ENCODE peak calls at places on chromosomes 4 and X, in five cellular contexts. S is type B pancreatic cell, Y is fibroblast of pulmonary artery, F is GM12865, D is LNCaP clone FGC. A is an unnamed sample.

GRCh38 chrX:53354669-53355068 is 67.8 kb downstream of the SMC1A start:
- DNase-seq in S (no peak), Y (peak), F (no peak), D (no peak), A (no peak)

GRCh38 chr4:154073107-154073817 is 284.4 kb upstream of the SFRP2 start:
- DNase-seq in S (no peak), Y (peak), F (peak), D (no peak), A (peak)

GRCh38 chr4:16262188-16262587 is 35.9 kb upstream of the TAPT1 start:
- DNase-seq in S (no peak), Y (no peak), F (peak), D (no peak), A (no peak)

GRCh38 chr4:45475490-45475889 is 648.4 kb downstream of the GABRG1 start:
- DNase-seq in S (no peak), Y (no peak), F (no peak), D (no peak), A (no peak)

GRCh38 chrX:68822641-68823410 is 6.0 kb upstream of the EFNB1 start:
- DNase-seq in S (no peak), Y (peak), F (peak), D (no peak), A (no peak)

GRCh38 chrX:1558761-1559468 is 21.9 kb upstream of the P2RY8 start:
- DNase-seq in S (peak), Y (peak), F (no peak), D (no peak), A (no peak)

GRCh38 chr4:118740869-118741268 is 55.7 kb downstream of the METTL14 start:
- DNase-seq in S (no peak), Y (peak), F (no peak), D (no peak), A (no peak)

GRCh38 chrX:107721318-107721717 is 54.3 kb downstream of the TSC22D3 start:
- DNase-seq in S (no peak), Y (no peak), F (no peak), D (no peak), A (no peak)

GRCh38 chrX:146224442-146224841 is 406.8 kb downstream of the SLITRK2 start:
- DNase-seq in S (no peak), Y (no peak), F (no peak), D (no peak), A (no peak)

GRCh38 chr4:8376361-8377102 is 64.0 kb downstream of the ACOX3 start:
- DNase-seq in S (no peak), Y (peak), F (no peak), D (no peak), A (no peak)

GRCh38 chrX:20507901-20508620 is 241.4 kb upstream of the RPS6KA3 start:
- DNase-seq in S (no peak), Y (no peak), F (no peak), D (no peak), A (no peak)

GRCh38 chrX:134801267-134801666 is 143.0 kb upstream of the PLAC1 start:
- DNase-seq in S (no peak), Y (no peak), F (no peak), D (no peak), A (no peak)

GRCh38 chrX:18206657-18207056 is 14.0 kb downstream of the BEND2 start:
- DNase-seq in S (no peak), Y (no peak), F (no peak), D (no peak), A (no peak)

GRCh38 chr4:11603594-11604194 is 175.0 kb upstream of the HS3ST1 start:
- DNase-seq in S (no peak), Y (no peak), F (no peak), D (no peak), A (no peak)

GRCh38 chr4:102725229-102725628 is 35.5 kb downstream of the MANBA start:
- DNase-seq in S (no peak), Y (no peak), F (no peak), D (no peak), A (no peak)

GRCh38 chrX:10794203-10794630 is 173.8 kb upstream of the MID1 start:
- DNase-seq in S (no peak), Y (no peak), F (no peak), D (no peak), A (no peak)

GRCh38 chrX:20974326-20974725 is 399.9 kb upstream of the CNKSR2 start:
- DNase-seq in S (no peak), Y (peak), F (no peak), D (no peak), A (no peak)

GRCh38 chr4:111761531-111761930 is 383.7 kb upstream of the FAM241A start:
- DNase-seq in S (no peak), Y (no peak), F (no peak), D (no peak), A (no peak)

GRCh38 chrX:154600962-154601374 is 16.0 kb downstream of the CTAG1A start:
- DNase-seq in S (peak), Y (no peak), F (no peak), D (no peak), A (no peak)

GRCh38 chr4:94412019-94413017 is 39.4 kb upstream of the PDLIM5 start:
- DNase-seq in S (no peak), Y (peak), F (no peak), D (no peak), A (peak)

GRCh38 chr4:163902417-163902816 is 407.9 kb downstream of the TMA16 start:
- DNase-seq in S (no peak), Y (no peak), F (no peak), D (no peak), A (no peak)

GRCh38 chrX:16559206-16559619 is 90.7 kb upstream of the S100G start:
- DNase-seq in S (no peak), Y (no peak), F (no peak), D (no peak), A (peak)

GRCh38 chr4:26238426-26238781 is 82.4 kb upstream of the RBPJ start:
- DNase-seq in S (no peak), Y (no peak), F (no peak), D (no peak), A (no peak)

GRCh38 chr4:154164931-154165839 is 326.4 kb downstream of the DCHS2 start:
- DNase-seq in S (no peak), Y (peak), F (peak), D (no peak), A (peak)

GRCh38 chr4:71186566-71187398 is 152.0 kb upstream of the SLC4A4 start:
- DNase-seq in S (peak), Y (no peak), F (no peak), D (no peak), A (no peak)

GRCh38 chr4:170497105-170497504 is 407.3 kb upstream of the AADAT start:
- DNase-seq in S (no peak), Y (no peak), F (peak), D (no peak), A (no peak)

GRCh38 chr4:119105605-119106004 is 30.0 kb upstream of the MYOZ2 start:
- DNase-seq in S (no peak), Y (peak), F (no peak), D (no peak), A (no peak)

GRCh38 chrX:45807572-45808425 is 607.1 kb upstream of the DIPK2B start:
- DNase-seq in S (no peak), Y (peak), F (no peak), D (no peak), A (peak)

GRCh38 chrX:9911479-9911878 is 55.7 kb upstream of the CLDN34 start:
- DNase-seq in S (no peak), Y (peak), F (no peak), D (no peak), A (no peak)

DNA sequence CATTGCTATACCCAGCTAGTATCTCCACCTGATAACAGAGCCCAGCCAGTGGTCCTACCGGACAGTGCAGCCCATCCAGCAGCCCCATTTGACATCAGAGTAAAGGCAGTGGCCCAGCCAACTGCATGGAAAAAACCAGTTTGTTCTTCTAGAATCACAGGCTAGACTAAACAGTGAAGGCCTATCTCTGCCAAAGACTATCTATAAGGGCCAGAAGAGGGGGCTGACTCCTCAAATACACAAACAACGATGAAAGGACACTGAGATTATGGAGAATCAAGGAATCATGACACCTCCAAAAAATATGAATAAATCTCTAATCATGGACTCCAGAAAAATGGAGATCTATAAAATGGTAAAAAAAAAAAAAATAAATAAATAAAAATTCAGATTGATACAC is 546.4 kb upstream of the HTR2C start:
- DNase-seq in S (no peak), Y (no peak), F (no peak), D (no peak), A (no peak)
- TF ChIP-seq CTCF in S (no peak), Y (no peak), F (no peak), D (no peak), A (no peak)

GRCh38 chrX:149903889-149904748 is 23.1 kb downstream of the MAGEA8 start:
- DNase-seq in S (no peak), Y (peak), F (peak), D (no peak), A (no peak)
- TF ChIP-seq CTCF in S (peak), Y (peak), F (no peak), D (no peak), A (peak)

GRCh38 chrX:111102636-111103035 is 6.6 kb downstream of the PAK3 start:
- DNase-seq in S (no peak), Y (no peak), F (no peak), D (no peak), A (no peak)

GRCh38 chrX:111103246-111103645 is 7.3 kb downstream of the PAK3 start:
- DNase-seq in S (no peak), Y (no peak), F (no peak), D (no peak), A (no peak)

GRCh38 chrX:111101580-111101979 is 5.6 kb downstream of the PAK3 start:
- DNase-seq in S (no peak), Y (no peak), F (no peak), D (no peak), A (no peak)

GRCh38 chrX:111098874-111099273 is 2.9 kb downstream of the PAK3 start:
- DNase-seq in S (no peak), Y (peak), F (peak), D (no peak), A (no peak)

GRCh38 chrX:111100191-111100590 is 4.2 kb downstream of the PAK3 start:
- DNase-seq in S (no peak), Y (peak), F (peak), D (no peak), A (peak)
- TF ChIP-seq CTCF in S (peak), Y (peak), F (peak), D (peak), A (peak)

GRCh38 chr4:54677853-54678650 is 20.3 kb downstream of the KIT start:
- DNase-seq in S (no peak), Y (no peak), F (no peak), D (no peak), A (no peak)

GRCh38 chr4:54685810-54686209 is 28.1 kb downstream of the KIT start:
- DNase-seq in S (no peak), Y (no peak), F (no peak), D (no peak), A (no peak)

GRCh38 chr4:54687887-54688841 is 30.4 kb downstream of the KIT start:
- DNase-seq in S (no peak), Y (peak), F (peak), D (no peak), A (peak)

GRCh38 chr4:54678826-54679225 is 21.1 kb downstream of the KIT start:
- DNase-seq in S (no peak), Y (no peak), F (no peak), D (no peak), A (no peak)

DNA sequence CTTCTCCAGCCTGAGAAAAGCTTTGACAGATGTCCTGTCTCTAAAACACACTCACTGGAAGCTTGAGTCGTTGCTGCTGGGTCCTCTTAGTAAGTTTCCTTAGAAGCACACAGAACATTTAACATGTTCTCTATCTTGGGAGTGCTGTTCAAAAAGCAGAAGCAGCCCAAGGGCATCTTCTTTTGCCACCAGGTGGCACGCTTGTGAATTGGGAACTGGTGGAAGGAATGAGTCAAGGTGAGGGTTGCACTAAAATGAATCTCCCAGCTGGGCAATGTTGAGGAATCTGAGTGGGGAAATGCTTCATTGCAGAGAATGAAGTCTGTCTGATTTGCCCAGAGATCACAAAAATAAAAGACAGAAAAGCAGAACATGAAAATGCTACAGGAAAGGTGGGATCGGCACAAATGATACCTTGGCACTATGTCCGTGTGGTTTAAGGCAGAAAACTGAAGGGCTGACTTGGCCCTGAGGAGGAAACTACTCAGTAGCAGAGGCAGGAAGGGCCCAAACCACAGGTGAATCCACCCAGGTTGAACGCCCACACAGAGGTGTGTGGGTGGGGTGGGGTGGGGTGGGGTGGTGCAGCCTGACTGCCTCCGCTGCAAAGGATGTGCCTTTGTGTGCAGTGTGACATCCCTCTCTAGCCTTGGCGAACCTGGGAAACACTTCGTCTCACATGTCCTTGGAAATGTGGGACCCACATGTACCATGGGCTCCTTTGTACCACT is 26.0 kb downstream of the KIT start:
- DNase-seq in S (no peak), Y (peak), F (peak), D (no peak), A (no peak)
- TF ChIP-seq CTCF in S (no peak), Y (peak), F (peak), D (peak), A (peak)

GRCh38 chr4:121654738-121655137 is 42.0 kb downstream of the ANXA5 start:
- DNase-seq in S (no peak), Y (no peak), F (peak), D (no peak), A (no peak)

GRCh38 chr4:121655320-121656268 is 41.2 kb downstream of the ANXA5 start:
- DNase-seq in S (no peak), Y (no peak), F (no peak), D (no peak), A (no peak)

GRCh38 chr4:121658125-121658524 is 38.7 kb downstream of the ANXA5 start:
- DNase-seq in S (no peak), Y (no peak), F (no peak), D (no peak), A (no peak)

GRCh38 chr4:121653986-121654385 is 42.8 kb downstream of the ANXA5 start:
- DNase-seq in S (no peak), Y (no peak), F (no peak), D (no peak), A (no peak)

DNA sequence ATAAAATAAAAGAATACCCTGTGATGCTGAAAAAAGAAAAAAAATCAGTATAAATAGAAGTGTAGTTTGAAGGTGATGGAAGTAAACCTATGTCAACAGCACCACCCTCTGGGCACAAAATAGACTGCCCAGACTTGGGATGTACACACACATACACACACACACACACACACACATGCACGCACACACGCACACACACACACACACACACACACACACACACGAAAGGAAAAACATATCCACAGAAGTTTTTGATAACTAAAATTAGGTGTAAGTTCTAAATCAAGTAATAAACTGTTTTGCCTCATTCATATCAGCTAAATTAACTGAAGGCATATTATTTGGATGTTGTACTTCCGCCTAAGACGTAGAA is 40.5 kb downstream of the ANXA5 start:
- DNase-seq in S (no peak), Y (peak), F (peak), D (peak), A (peak)
- TF ChIP-seq CTCF in S (peak), Y (peak), F (peak), D (peak), A (peak)

GRCh38 chr4:20754091-20754490 is 53.8 kb downstream of the PACRGL start:
- DNase-seq in S (no peak), Y (no peak), F (no peak), D (no peak), A (no peak)

GRCh38 chr4:20761826-20762225 is 61.6 kb downstream of the PACRGL start:
- DNase-seq in S (no peak), Y (no peak), F (no peak), D (no peak), A (no peak)

GRCh38 chr4:20764353-20764752 is 64.1 kb downstream of the PACRGL start:
- DNase-seq in S (no peak), Y (no peak), F (no peak), D (no peak), A (no peak)

GRCh38 chr4:20761382-20761781 is 61.1 kb downstream of the PACRGL start:
- DNase-seq in S (no peak), Y (no peak), F (no peak), D (peak), A (no peak)

DNA sequence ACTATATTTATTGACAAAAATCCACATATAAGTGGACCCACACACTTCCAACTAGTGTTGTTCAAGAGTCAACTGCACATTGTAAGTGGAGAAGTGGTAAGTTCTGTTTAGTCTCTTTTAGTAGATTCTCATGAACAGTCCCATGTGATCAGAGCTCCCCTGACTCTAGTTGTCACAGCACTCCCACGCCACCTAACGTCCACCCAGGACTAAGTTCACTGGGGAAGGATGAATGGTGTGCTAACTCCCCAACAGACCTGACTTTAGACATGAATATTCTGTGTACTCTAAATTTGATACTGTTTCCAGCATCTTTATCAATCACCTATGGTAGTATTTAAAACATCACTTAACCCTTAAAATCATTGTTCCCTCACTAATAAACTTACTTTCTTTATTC is 59.8 kb downstream of the PACRGL start:
- DNase-seq in S (no peak), Y (peak), F (peak), D (no peak), A (no peak)
- TF ChIP-seq CTCF in S (no peak), Y (peak), F (no peak), D (peak), A (no peak)

GRCh38 chr4:143396695-143397094 is 60.0 kb downstream of the GAB1 start:
- DNase-seq in S (no peak), Y (no peak), F (no peak), D (no peak), A (no peak)
- TF ChIP-seq CTCF in S (peak), Y (peak), F (no peak), D (no peak), A (peak)

GRCh38 chrX:97030463-97030862 is 146.8 kb downstream of the RPA4 start:
- DNase-seq in S (no peak), Y (no peak), F (peak), D (no peak), A (no peak)

GRCh38 chrX:97030947-97031346 is 147.2 kb downstream of the RPA4 start:
- DNase-seq in S (no peak), Y (no peak), F (peak), D (no peak), A (no peak)

GRCh38 chrX:97027384-97027922 is 143.7 kb downstream of the RPA4 start:
- DNase-seq in S (no peak), Y (no peak), F (no peak), D (no peak), A (peak)

GRCh38 chrX:97021680-97022079 is 138.0 kb downstream of the RPA4 start:
- DNase-seq in S (no peak), Y (peak), F (no peak), D (no peak), A (no peak)

GRCh38 chrX:97026406-97026805 is 142.7 kb downstream of the RPA4 start:
- DNase-seq in S (no peak), Y (peak), F (no peak), D (no peak), A (no peak)
- TF ChIP-seq CTCF in S (peak), Y (peak), F (no peak), D (peak), A (no peak)

A was measured in astrocyte of the cerebellum.